ENCODE peak calls at places on chromosomes 13 and 19, in four cellular contexts. B, F, U and E are unnamed samples.

GRCh38 chr19:1648156-1648925 is 4.1 kb downstream of the TCF3 start:
- DNase-seq in U (no peak), F (no peak), B (no peak), E (no peak)

GRCh38 chr13:111359237-111359915 is 38.9 kb downstream of the TEX29 start:
- DNase-seq in U (no peak), F (no peak), B (no peak), E (no peak)

GRCh38 chr19:44737238-44738160 is 11.0 kb upstream of the BCL3 start:
- DNase-seq in B (no peak), U (peak), F (no peak), E (no peak)

GRCh38 chr13:48042889-48043288 is 5.4 kb downstream of the NUDT15 start:
- DNase-seq in B (no peak), F (no peak), U (no peak), E (no peak)

GRCh38 chr13:106986033-106986484 is 418.1 kb upstream of the ARGLU1 start:
- DNase-seq in U (no peak), F (no peak), B (no peak), E (no peak)

GRCh38 chr19:2424686-2425621 is 2.4 kb downstream of the TIMM13 start:
- DNase-seq in U (no peak), F (peak), B (no peak), E (no peak)

GRCh38 chr19:21947775-21948174 is 63.0 kb downstream of the ZNF208 start:
- DNase-seq in F (no peak), U (no peak), B (no peak), E (no peak)

GRCh38 chr13:25409938-25410337 is 38.2 kb downstream of the ATP8A2 start:
- DNase-seq in U (no peak), F (no peak), B (no peak), E (no peak)

GRCh38 chr19:16457195-16457953 is 14.4 kb downstream of the EPS15L1 start:
- DNase-seq in U (no peak), B (no peak), F (peak), E (no peak)

GRCh38 chr13:59320021-59320420 is 843.7 kb downstream of the DIAPH3 start:
- DNase-seq in B (no peak), F (no peak), U (no peak), E (no peak)

GRCh38 chr13:76708138-76708537 is 178.1 kb downstream of the KCTD12 start:
- DNase-seq in U (no peak), F (no peak), B (no peak), E (no peak)

GRCh38 chr13:99316657-99317244 is 9.6 kb upstream of the GPR183 start:
- DNase-seq in U (no peak), F (no peak), B (no peak), E (no peak)

GRCh38 chr13:54018485-54018884 is 989.9 kb downstream of the OLFM4 start:
- DNase-seq in F (no peak), U (no peak), B (no peak), E (no peak)

GRCh38 chr13:39415003-39415402 is 188.0 kb downstream of the LHFPL6 start:
- DNase-seq in U (no peak), F (no peak), B (no peak), E (no peak)

GRCh38 chr13:100987993-100988392 is 313.4 kb upstream of the TMTC4 start:
- DNase-seq in B (no peak), F (no peak), U (no peak), E (no peak)

GRCh38 chr19:13718733-13719132 is 45.6 kb upstream of the MRI1 start:
- DNase-seq in B (no peak), U (peak), F (no peak), E (no peak)

GRCh38 chr19:48614436-48615144 is at the start of gene FAM83E:
- DNase-seq in F (no peak), U (no peak), B (no peak), E (no peak)

GRCh38 chr13:113034451-113035208 is 65.6 kb downstream of the MCF2L start:
- DNase-seq in U (peak), F (no peak), B (no peak), E (no peak)

GRCh38 chr13:24012648-24013047 is 115.3 kb upstream of the C1QTNF9B start:
- DNase-seq in U (no peak), F (no peak), B (no peak), E (no peak)

GRCh38 chr19:30169196-30169900 is 202.8 kb upstream of the ZNF536 start:
- DNase-seq in U (no peak), F (peak), B (no peak), E (peak)

GRCh38 chr19:41888926-41889325 is 5.9 kb downstream of the ARHGEF1 start:
- DNase-seq in B (no peak), F (no peak), U (no peak), E (no peak)

GRCh38 chr13:33519561-33520479 is 234.3 kb upstream of the STARD13 start:
- DNase-seq in B (no peak), U (no peak), F (no peak), E (no peak)

GRCh38 chr19:54420383-54421168 is 5.3 kb downstream of the TTYH1 start:
- DNase-seq in U (no peak), F (peak), B (no peak), E (no peak)

GRCh38 chr13:65260938-65261880 is 1968.9 kb downstream of the PCDH9 start:
- DNase-seq in B (no peak), U (no peak), F (no peak), E (no peak)